ENCODE peak calls at places on chromosomes 4 and X, in nine cellular contexts. I is psoas muscle; T is amniotic epithelial cell; L is bronchial epithelial cell; M is A549; H is activated naive CD4-positive, alpha-beta T cell; F is ecto neural progenitor cell; G is GM12864; B is T-cell. J is an unnamed sample.

GRCh38 chrX:152313529-152314302 is 137.4 kb downstream of the GABRA3 start:
- DNase-seq in I (no peak), T (no peak), L (no peak), M (no peak), H (no peak), F (no peak), G (no peak), B (no peak), J (no peak)

GRCh38 chrX:119728487-119728886 is 29.9 kb upstream of the SOWAHD start:
- DNase-seq in I (no peak), T (no peak), L (no peak), M (peak), H (no peak), F (no peak), G (no peak), B (no peak), J (no peak)

GRCh38 chr4:72959411-72959810 is 110.1 kb downstream of the COX18 start:
- DNase-seq in I (no peak), T (no peak), L (no peak), M (no peak), H (no peak), F (no peak), G (no peak), B (no peak), J (no peak)

GRCh38 chr4:113394730-113395530 is 345.5 kb downstream of the ANK2 start:
- DNase-seq in I (no peak), T (peak), L (peak), M (peak), H (peak), F (peak), G (peak), B (peak), J (peak)

GRCh38 chr4:84277923-84278322 is 221.2 kb downstream of the NKX6-1 start:
- DNase-seq in I (no peak), T (no peak), L (no peak), M (no peak), H (no peak), F (no peak), G (no peak), B (no peak), J (no peak)

GRCh38 chrX:108312938-108313337 is 125.3 kb downstream of the COL4A6 start:
- DNase-seq in I (peak), T (peak), L (peak), M (peak), H (no peak), F (no peak), G (no peak), B (no peak), J (peak)

GRCh38 chr4:158261480-158261879 is 51.2 kb downstream of the TMEM144 start:
- DNase-seq in I (no peak), T (no peak), L (no peak), M (no peak), H (no peak), F (no peak), G (no peak), B (no peak), J (no peak)

GRCh38 chr4:187475901-187476300 is 519.7 kb upstream of the ZFP42 start:
- DNase-seq in I (no peak), T (no peak), L (no peak), M (no peak), H (no peak), F (no peak), G (no peak), B (no peak), J (no peak)

GRCh38 chr4:2261110-2261852 is 628 bp downstream of the MXD4 start:
- DNase-seq in I (peak), T (peak), L (no peak), M (peak), H (peak), F (peak), G (no peak), B (peak), J (peak)

GRCh38 chrX:120402363-120402762 is 40.5 kb downstream of the ATP1B4 start:
- DNase-seq in I (no peak), T (no peak), L (peak), M (no peak), H (no peak), F (no peak), G (no peak), B (no peak), J (no peak)

GRCh38 chrX:21708116-21708515 is 49.8 kb downstream of the SMPX start:
- DNase-seq in I (no peak), T (no peak), L (no peak), M (no peak), H (no peak), F (no peak), G (no peak), B (no peak), J (no peak)

GRCh38 chrX:149161438-149162088 is 343.5 kb downstream of the IDS start:
- DNase-seq in I (no peak), T (no peak), L (no peak), M (no peak), H (no peak), F (no peak), G (no peak), B (no peak), J (no peak)

GRCh38 chr4:168098257-168098717 is 6.0 kb downstream of the ANXA10 start:
- DNase-seq in I (no peak), T (peak), L (peak), M (no peak), H (no peak), F (no peak), G (no peak), B (no peak), J (no peak)

GRCh38 chr4:113384600-113384999 is 335.1 kb downstream of the ANK2 start:
- DNase-seq in I (no peak), T (peak), L (peak), M (no peak), H (no peak), F (no peak), G (no peak), B (no peak), J (no peak)

J was measured in NCI-H345.